ENCODE peak calls at places on chromosomes 12 and 14, in five cellular contexts. Z, X, E, L and J are unnamed samples.

GRCh38 chr12:113863455-113863845 is 102.7 kb downstream of the RBM19 start:
- DNase-seq in Z (no peak), X (no peak), E (no peak), L (no peak), J (no peak)

GRCh38 chr14:46048127-46048526 is 603.5 kb downstream of the RPL10L start:
- DNase-seq in Z (no peak), X (peak; percentile 56), E (peak; percentile 9), L (peak; percentile 88), J (peak; percentile 61)

GRCh38 chr12:25347716-25348261 is 97.1 kb upstream of the KRAS start:
- DNase-seq in Z (no peak), X (peak; percentile 64), E (peak; percentile 27), L (no peak), J (no peak)

GRCh38 chr12:85835417-85835809 is 796 bp downstream of the RASSF9 start:
- DNase-seq in Z (no peak), X (peak; percentile 18), E (peak; percentile 50), L (peak; percentile 45), J (no peak)

GRCh38 chr14:88682495-88683114 is 110.1 kb downstream of the EML5 start:
- DNase-seq in Z (no peak), X (no peak), E (no peak), L (peak; percentile 76), J (no peak)

GRCh38 chr12:53974084-53975018 is at the start of gene HOTAIR:
- DNase-seq in Z (no peak), X (peak; percentile 56), E (no peak), L (peak; percentile 54), J (peak; percentile 50)

GRCh38 chr14:103130965-103131364 is 7.7 kb downstream of the TNFAIP2 start:
- DNase-seq in Z (no peak), X (peak; percentile 85), E (peak; percentile 92), L (no peak), J (no peak)

GRCh38 chr14:101286271-101287018 is 274.9 kb upstream of the DIO3 start:
- DNase-seq in Z (no peak), X (no peak), E (no peak), L (no peak), J (no peak)

GRCh38 chr12:92226036-92226661 is 80.5 kb upstream of the BTG1 start:
- DNase-seq in Z (no peak), X (no peak), E (no peak), L (no peak), J (no peak)

GRCh38 chr14:24368562-24369252 is 723 bp downstream of the NFATC4 start:
- DNase-seq in Z (no peak), X (no peak), E (peak; percentile 83), L (peak; percentile 87), J (peak; percentile 92)

GRCh38 chr12:43816168-43816567 is 10.1 kb upstream of the TWF1 start:
- DNase-seq in Z (no peak), X (peak; percentile 65), E (no peak), L (no peak), J (no peak)

GRCh38 chr14:102182190-102182589 is 42.5 kb downstream of the WDR20 start:
- DNase-seq in Z (no peak), X (peak; percentile 84), E (peak; percentile 62), L (no peak), J (no peak)

GRCh38 chr14:94175403-94176146 is 1.5 kb downstream of the PPP4R4 start:
- DNase-seq in Z (no peak), X (no peak), E (peak; percentile 7), L (no peak), J (no peak)

GRCh38 chr14:39454906-39455539 is 22.8 kb upstream of the FBXO33 start:
- DNase-seq in Z (no peak), X (no peak), E (no peak), L (no peak), J (no peak)

GRCh38 chr14:22915886-22916521 is 2.9 kb downstream of the RBM23 start:
- DNase-seq in Z (peak; percentile 9), X (no peak), E (peak; percentile 74), L (no peak), J (no peak)

GRCh38 chr12:47360771-47361388 is 281.1 kb upstream of the AMIGO2 start:
- DNase-seq in Z (no peak), X (no peak), E (peak; percentile 37), L (no peak), J (no peak)

GRCh38 chr12:28130625-28131598 is 59.3 kb upstream of the CCDC91 start:
- DNase-seq in Z (no peak), X (peak; percentile 99), E (peak; percentile 100), L (no peak), J (no peak)

GRCh38 chr14:88790501-88791251 is 2.1 kb downstream of the EML5 start:
- DNase-seq in Z (no peak), X (no peak), E (no peak), L (no peak), J (no peak)

GRCh38 chr12:111758120-111758561 is 8.6 kb upstream of the ALDH2 start:
- DNase-seq in Z (no peak), X (peak; percentile 41), E (no peak), L (peak; percentile 57), J (no peak)

GRCh38 chr12:12684375-12685106 is 11.4 kb downstream of the GPR19 start:
- DNase-seq in Z (no peak), X (peak; percentile 29), E (peak; percentile 68), L (peak; percentile 99), J (peak; percentile 66)

GRCh38 chr12:121494093-121494787 is 86.6 kb downstream of the KDM2B start:
- DNase-seq in Z (no peak), X (no peak), E (peak; percentile 57), L (peak; percentile 78), J (peak; percentile 55)

GRCh38 chr12:108918960-108919642 is 39.2 kb downstream of the DAO start:
- DNase-seq in Z (no peak), X (no peak), E (no peak), L (no peak), J (no peak)

GRCh38 chr12:1835178-1836131 is 15.1 kb downstream of the LRTM2 start:
- DNase-seq in Z (no peak), X (no peak), E (no peak), L (no peak), J (no peak)

GRCh38 chr14:72023128-72024042 is 91.2 kb downstream of the RGS6 start:
- DNase-seq in Z (no peak), X (peak; percentile 62), E (no peak), L (peak; percentile 15), J (no peak)

GRCh38 chr12:109944561-109944960 is 44.5 kb downstream of the TCHP start:
- DNase-seq in Z (no peak), X (no peak), E (no peak), L (no peak), J (no peak)

GRCh38 chr14:75523771-75524171 is 1.5 kb downstream of the BATF start:
- DNase-seq in Z (no peak), X (no peak), E (peak; percentile 43), L (no peak), J (no peak)

GRCh38 chr14:71758198-71758955 is 173.9 kb upstream of the RGS6 start:
- DNase-seq in Z (no peak), X (no peak), E (no peak), L (no peak), J (no peak)

GRCh38 chr14:54364555-54365415 is 32.0 kb upstream of the CDKN3 start:
- DNase-seq in Z (no peak), X (peak; percentile 52), E (peak; percentile 89), L (no peak), J (no peak)

GRCh38 chr14:92459479-92460421 is 53.8 kb upstream of the RIN3 start:
- DNase-seq in Z (no peak), X (no peak), E (peak; percentile 43), L (no peak), J (no peak)

DNA sequence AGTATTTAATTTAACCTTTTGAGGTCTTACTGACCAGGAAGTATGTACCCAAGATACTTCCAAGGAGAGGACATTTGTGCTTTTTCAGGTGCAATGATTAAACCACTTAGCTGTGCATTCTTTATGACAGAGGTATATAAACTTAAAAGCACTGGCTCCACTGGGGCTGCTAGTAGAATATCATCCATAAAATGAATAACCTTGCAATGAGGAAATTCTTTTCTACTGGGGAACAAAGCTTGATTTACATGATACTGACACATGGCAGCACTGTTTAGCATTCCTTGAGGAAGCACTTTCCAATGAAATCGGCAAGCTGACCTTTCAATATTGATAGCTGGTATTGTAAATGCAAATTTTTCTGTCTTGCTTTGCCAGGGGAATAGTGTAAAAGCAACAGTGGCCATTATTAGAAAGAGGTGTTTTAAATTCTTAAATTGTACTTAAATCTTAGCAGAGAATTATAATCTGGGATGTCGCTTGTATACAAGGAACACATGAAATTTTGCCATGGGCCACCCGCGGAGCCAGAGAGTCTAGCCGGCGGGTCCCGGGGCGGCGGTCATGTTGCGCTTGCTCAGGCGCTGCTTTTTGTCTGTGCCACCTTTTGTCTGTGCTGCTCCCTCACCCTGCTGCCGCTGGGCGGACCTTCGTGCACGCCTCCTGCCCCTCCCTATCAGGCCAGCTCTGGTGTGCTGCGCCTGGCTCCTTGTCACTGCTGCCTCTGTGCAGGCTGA is 20.9 kb upstream of the BLTP3B start:
- DNase-seq in Z (peak; percentile 35), X (peak; percentile 60), E (peak; percentile 64), L (peak; percentile 95), J (no peak)
- TF ChIP-seq CTCF in Z (peak; percentile 17), X (peak; percentile 8), E (peak; percentile 13), L (no peak), J (no peak)

DNA sequence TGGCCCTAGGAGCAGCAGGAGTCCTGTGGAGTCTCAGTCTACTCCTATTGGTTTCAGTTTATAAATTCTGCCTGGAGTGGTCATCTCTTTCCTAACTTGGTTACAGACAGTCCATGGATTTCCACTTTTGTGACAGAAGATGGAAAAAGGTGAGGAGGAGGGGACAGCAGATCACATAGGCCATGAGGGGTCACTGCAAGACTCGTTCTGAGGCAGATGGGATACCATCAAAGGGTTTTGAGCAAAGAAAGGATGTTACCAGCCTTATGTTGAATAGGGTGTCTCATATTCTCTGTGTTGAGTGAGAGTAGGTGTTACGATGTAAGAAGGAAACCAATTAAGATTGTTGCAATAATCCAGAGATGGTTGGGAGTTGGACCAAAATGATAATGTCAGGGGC is 15.3 kb downstream of the PDE3A start:
- DNase-seq in Z (no peak), X (no peak), E (no peak), L (peak; percentile 40), J (no peak)
- H3K27ac ChIP-seq in Z (no peak overlapping the region), X (no peak overlapping the region), E (no peak overlapping the region), L (no peak overlapping the region), J (no peak overlapping the region)

GRCh38 chr12:2998789-2999264 is 39.6 kb downstream of the TEAD4 start:
- DNase-seq in Z (peak; percentile 99), X (no peak), E (peak; percentile 72), L (peak; percentile 74), J (peak; percentile 58)
- H3K36me3 ChIP-seq in Z (peaks cover 10% of the 10 kb centered on the region), X (no peaks in the 10 kb centered on the region), E (no peaks in the 10 kb centered on the region), L (peaks cover 17% of the 10 kb centered on the region), J (peaks cover 35% of the 10 kb centered on the region)

DNA sequence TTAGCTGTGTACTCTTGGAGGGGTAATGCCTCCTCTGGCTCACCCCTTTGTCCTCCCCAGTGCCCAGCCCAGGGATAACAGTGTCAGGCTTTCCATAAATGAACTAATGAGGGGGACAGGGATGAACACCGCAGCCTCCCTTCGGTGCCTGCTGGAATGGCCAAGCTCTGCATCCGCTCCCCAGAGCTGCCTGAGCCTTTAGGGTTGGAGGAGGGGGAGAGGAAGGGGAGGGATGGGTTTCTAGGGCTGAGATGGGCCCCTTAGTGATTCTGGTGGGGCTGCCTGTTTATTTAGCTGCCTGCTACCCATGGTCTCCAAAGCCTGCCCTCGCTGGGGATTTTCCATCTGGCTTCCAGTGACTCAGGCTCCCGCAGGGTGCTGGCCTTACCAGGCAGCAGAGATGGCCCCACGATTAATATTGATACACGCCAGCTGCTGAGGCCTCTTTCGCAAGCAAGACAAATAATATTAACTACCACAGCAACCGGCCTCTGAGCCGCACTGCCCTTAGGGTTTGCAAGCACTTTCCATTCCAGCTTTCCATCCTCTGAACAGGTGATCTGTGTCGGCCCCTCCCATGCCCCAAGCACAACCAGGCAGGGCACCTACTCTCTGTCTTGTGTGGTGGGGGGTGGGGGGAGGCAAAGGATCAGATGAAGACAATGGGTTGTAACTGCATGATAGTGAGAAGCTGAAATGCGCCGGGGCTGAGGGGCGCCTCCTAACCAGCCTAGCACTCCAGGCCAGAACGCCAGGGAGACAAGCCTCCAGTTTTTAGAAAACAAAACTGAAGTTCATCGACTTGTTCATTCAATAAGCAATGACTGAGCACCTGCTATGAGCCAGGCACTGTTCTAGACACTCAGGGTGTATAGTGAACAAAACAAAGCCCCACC is 56.7 kb downstream of the C14orf132 start:
- DNase-seq in Z (no peak), X (peak; percentile 86), E (peak; percentile 82), L (peak; percentile 43), J (peak; percentile 57)
- TF ChIP-seq CTCF in Z (no peak), X (no peak), E (no peak), L (no peak), J (no peak)